ENCODE peak calls at places on chromosomes 11 and 22, in eight cellular contexts. M is esophagus muscularis mucosa, F is GM12892, R is stomach, U is transverse colon, B is GM12891, K is breast epithelium, L is HCT116. S is an unnamed sample.

GRCh38 chr11:34002420-34002819 is 49.1 kb upstream of the CAPRIN1 start:
- DNase-seq in M (no peak), F (no peak), R (peak; percentile 57), U (peak; percentile 58), B (no peak), K (peak; percentile 34), L (no peak), S (no peak)

GRCh38 chr11:9039194-9039593 is 35.4 kb upstream of the NRIP3 start:
- DNase-seq in M (no peak), F (peak; percentile 25), R (no peak), U (no peak), B (peak; percentile 17), K (no peak), L (peak; percentile 60), S (no peak)

GRCh38 chr11:109085708-109086373 is 336.1 kb upstream of the C11orf87 start:
- DNase-seq in M (no peak), F (no peak), R (no peak), U (no peak), B (no peak), K (no peak), L (no peak), S (no peak)

GRCh38 chr11:33652930-33653329 is 47.7 kb downstream of the C11orf91 start:
- DNase-seq in M (no peak), F (no peak), R (no peak), U (no peak), B (no peak), K (no peak), L (no peak), S (no peak)

GRCh38 chr11:5686426-5686825 is 1.6 kb upstream of the TRIM5 start:
- DNase-seq in M (no peak), F (no peak), R (no peak), U (no peak), B (no peak), K (no peak), L (no peak), S (no peak)

GRCh38 chr11:108944486-108945178 is 279.8 kb downstream of the DDX10 start:
- DNase-seq in M (no peak), F (no peak), R (no peak), U (no peak), B (no peak), K (peak; percentile 52), L (no peak), S (no peak)

GRCh38 chr11:75195164-75195962 is 44.5 kb downstream of the SLCO2B1 start:
- DNase-seq in M (no peak), F (no peak), R (no peak), U (peak; percentile 22), B (no peak), K (peak; percentile 51), L (no peak), S (no peak)

GRCh38 chr22:32685527-32685926 is 116.0 kb upstream of the TIMP3 start:
- DNase-seq in M (no peak), F (no peak), R (no peak), U (no peak), B (no peak), K (no peak), L (no peak), S (no peak)

GRCh38 chr11:64314146-64314804 is 3.1 kb downstream of the TRMT112 start:
- DNase-seq in M (no peak), F (no peak), R (no peak), U (no peak), B (no peak), K (no peak), L (no peak), S (no peak)

GRCh38 chr11:36041988-36042606 is 98.2 kb downstream of the LDLRAD3 start:
- DNase-seq in M (no peak), F (no peak), R (no peak), U (no peak), B (peak; percentile 23), K (no peak), L (no peak), S (no peak)

GRCh38 chr11:69636870-69637600 is 3.9 kb upstream of the CCND1 start:
- DNase-seq in M (no peak), F (no peak), R (no peak), U (no peak), B (no peak), K (no peak), L (no peak), S (no peak)

GRCh38 chr11:107275632-107276031 is 182.0 kb downstream of the CWF19L2 start:
- DNase-seq in M (no peak), F (no peak), R (no peak), U (no peak), B (no peak), K (no peak), L (no peak), S (no peak)

GRCh38 chr11:11967669-11968510 is 40.5 kb downstream of the DKK3 start:
- DNase-seq in M (peak; percentile 79), F (no peak), R (no peak), U (no peak), B (no peak), K (no peak), L (no peak), S (no peak)

DNA sequence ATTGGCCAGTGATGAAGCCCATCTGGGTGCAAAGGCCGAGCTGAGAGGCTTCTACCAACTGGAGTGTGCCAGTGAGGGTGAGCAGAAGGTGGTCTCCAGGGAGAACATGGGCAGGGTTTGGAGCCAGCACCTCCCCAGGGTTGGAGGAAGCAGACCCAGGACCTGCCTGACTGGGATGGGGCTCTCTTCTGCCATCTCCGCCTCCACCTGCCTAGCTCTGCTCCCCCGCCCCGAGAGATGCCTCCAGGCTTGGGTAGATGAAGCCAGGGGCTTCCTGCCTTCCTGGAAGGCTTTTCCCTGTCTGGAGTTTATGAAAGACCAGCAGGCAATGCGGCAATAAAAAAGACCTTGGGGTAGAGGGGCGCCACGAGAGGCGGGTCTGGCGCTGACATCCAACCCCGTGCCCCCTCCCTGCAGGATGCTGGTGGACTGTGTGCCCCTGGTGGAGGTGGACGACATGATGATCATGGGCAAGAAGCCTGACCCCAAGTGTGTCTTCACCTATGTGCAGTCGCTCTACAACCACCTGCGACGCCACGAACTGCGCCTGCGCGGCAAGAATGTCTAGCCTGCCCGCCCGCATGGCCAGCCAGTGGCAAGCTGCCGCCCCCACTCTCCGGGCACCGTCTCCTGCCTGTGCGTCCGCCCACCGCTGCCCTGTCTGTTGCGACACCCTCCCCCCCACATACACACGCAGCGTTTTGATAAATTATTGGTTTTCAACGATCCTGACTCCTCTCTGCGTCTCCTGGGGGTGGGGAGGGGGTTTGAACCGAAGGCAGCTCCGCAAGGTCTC is 3.3 kb downstream of the SELENOM start:
- DNase-seq in M (no peak), F (no peak), R (no peak), U (no peak), B (no peak), K (no peak), L (no peak), S (no peak)
- TF ChIP-seq POLR2A in M (no peak), F (no peak), R (no peak), U (peak; percentile 20), B (no peak), K (no peak), L (no peak), S (no peak)

GRCh38 chr11:67278939-67279588 is 10.0 kb upstream of the ANKRD13D start:
- DNase-seq in M (no peak), F (no peak), R (no peak), U (no peak), B (no peak), K (no peak), L (no peak), S (no peak)

GRCh38 chr11:67277231-67277961 is 11.1 kb downstream of the GRK2 start:
- DNase-seq in M (peak; percentile 98), F (peak; percentile 99), R (peak; percentile 91), U (peak; percentile 94), B (peak; percentile 98), K (peak; percentile 86), L (no peak), S (no peak)

GRCh38 chr11:67279589-67280340 is 9.3 kb upstream of the ANKRD13D start:
- DNase-seq in M (no peak), F (no peak), R (no peak), U (no peak), B (no peak), K (no peak), L (no peak), S (no peak)

GRCh38 chr11:67276821-67277230 is 10.6 kb downstream of the GRK2 start:
- DNase-seq in M (no peak), F (no peak), R (peak; percentile 59), U (peak; percentile 65), B (no peak), K (no peak), L (no peak), S (no peak)

GRCh38 chr11:67278135-67278938 is 10.8 kb upstream of the ANKRD13D start:
- DNase-seq in M (no peak), F (no peak), R (no peak), U (no peak), B (no peak), K (no peak), L (no peak), S (no peak)
- TF ChIP-seq POLR2AphosphoS5 in M (no peak), F (no peak), R (no peak), U (no peak), B (no peak), K (no peak), L (no peak), S (no peak)

DNA sequence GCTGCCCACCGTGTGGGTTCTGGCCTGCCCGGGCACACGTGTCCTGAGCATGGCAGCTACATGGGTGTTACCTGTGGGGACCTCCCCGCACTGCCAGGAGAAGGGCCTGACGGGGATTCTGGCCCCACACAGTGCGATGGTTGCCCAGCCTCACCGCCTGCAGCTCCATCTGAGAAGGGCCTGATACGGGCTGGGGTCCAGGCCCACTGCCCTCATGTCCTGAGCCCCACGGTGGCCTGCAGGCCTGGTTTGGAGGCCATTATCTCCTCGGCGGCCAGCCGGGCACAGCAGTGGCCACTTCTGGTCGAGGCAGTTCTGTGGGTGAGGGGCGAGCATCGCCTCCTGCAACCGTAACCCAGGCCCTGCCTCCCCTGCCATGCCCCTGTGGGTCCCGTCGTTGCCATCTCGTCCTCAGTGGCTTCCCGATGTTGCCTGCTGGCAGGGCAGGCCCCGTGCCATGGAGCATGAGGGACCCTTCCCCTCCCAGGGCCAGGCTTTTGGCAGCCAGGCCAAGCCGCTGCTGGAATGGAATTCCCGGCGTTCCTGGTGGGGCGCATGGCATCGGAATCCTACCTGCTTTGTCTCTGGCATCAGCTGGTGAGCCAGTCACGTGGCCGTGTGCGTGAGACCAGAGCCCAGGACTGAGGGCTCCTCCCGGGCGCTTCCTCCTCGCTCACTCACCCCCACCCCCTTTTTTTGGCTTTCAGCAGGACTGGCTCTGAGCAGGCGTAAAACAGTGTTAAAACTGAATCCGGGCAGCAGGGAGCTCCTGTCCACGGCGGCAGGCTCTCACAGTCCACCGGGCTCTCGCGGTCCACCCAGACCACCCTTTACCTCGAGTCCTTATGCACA is 71.9 kb upstream of the PPARA start:
- DNase-seq in M (no peak), F (no peak), R (peak; percentile 81), U (peak; percentile 32), B (no peak), K (peak; percentile 91), L (no peak), S (no peak)
- TF ChIP-seq POLR2A in M (no peak), F (no peak), R (no peak), U (no peak), B (no peak), K (peak; percentile 28), L (no peak), S (peak; percentile 33)

DNA sequence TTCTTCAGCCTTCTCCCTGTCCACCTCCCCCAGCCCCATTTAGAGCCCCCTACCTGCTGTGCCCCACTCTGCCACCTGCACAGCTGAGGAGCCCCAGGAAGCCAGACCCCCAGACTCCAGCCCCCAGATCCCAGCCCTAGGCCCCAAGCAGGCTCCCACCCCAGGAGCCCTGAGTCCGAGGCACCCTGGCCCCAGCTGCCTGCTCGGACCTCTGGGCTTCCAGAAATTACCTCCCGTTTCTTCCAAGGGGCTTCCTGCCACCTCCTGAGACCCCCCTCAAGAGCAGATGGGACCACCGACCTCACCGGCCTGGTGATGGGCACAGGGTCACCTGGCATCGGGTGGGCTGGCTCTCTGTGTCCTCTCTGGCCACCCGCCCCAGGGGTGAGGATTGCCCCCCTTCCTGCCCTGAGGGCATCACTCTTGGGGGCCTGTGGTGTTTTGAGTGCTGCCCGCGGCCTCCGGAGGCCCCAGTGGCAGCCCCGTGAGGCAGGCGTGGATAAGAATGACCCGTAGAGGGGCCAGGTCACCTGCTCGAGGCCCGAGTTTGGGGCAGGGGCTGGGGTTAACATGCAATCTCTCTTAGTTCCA is 18.3 kb upstream of the TALDO1 start:
- DNase-seq in M (no peak), F (no peak), R (no peak), U (no peak), B (no peak), K (no peak), L (no peak), S (no peak)
- TF ChIP-seq POLR2AphosphoS5 in M (no peak), F (no peak), R (no peak), U (no peak), B (no peak), K (no peak), L (no peak), S (no peak)